ENCODE peak calls at places on chromosomes 7 and 10, in four cellular contexts. W, U, N and B are unnamed samples. For H3K27me3, the result is how much of the 10 kb centered on the place peaks cover.

GRCh38 chr10:128077155-128077875 is 48.9 kb downstream of the MKI67 start:
- DNase-seq in W (no peak), U (peak), N (no peak), B (no peak)

GRCh38 chr7:128963327-128963757 is 25.6 kb downstream of the IRF5 start:
- DNase-seq in W (peak), U (no peak), N (peak), B (no peak)

GRCh38 chr10:21157664-21158063 is 260.6 kb upstream of the NEBL start:
- DNase-seq in W (no peak), U (no peak), N (no peak), B (no peak)

GRCh38 chr7:64863021-64863420 is 40.1 kb upstream of the ZNF273 start:
- DNase-seq in W (no peak), U (no peak), N (no peak), B (no peak)

GRCh38 chr7:137998250-137998649 is 3.6 kb downstream of the CREB3L2 start:
- DNase-seq in W (no peak), U (no peak), N (no peak), B (no peak)

GRCh38 chr7:44764665-44765578 is 16.3 kb downstream of the ZMIZ2 start:
- DNase-seq in W (no peak), U (no peak), N (no peak), B (no peak)

GRCh38 chr7:19491821-19492452 is 216.9 kb downstream of the POLR1F start:
- DNase-seq in W (peak), U (peak), N (peak), B (no peak)

GRCh38 chr7:29147821-29148220 is 1.5 kb upstream of the CPVL start:
- DNase-seq in W (no peak), U (no peak), N (no peak), B (no peak)

GRCh38 chr10:23981520-23982309 is 227.2 kb upstream of the KIAA1217 start:
- DNase-seq in W (no peak), U (no peak), N (no peak), B (no peak)

GRCh38 chr10:1628757-1629156 is 108.6 kb downstream of the ADARB2 start:
- DNase-seq in W (no peak), U (no peak), N (no peak), B (no peak)

GRCh38 chr7:101303102-101303701 is 18.4 kb downstream of the IFT22 start:
- DNase-seq in W (no peak), U (no peak), N (no peak), B (no peak)

GRCh38 chr7:44615149-44615611 is 8.8 kb downstream of the OGDH start:
- DNase-seq in W (no peak), U (peak), N (no peak), B (no peak)

GRCh38 chr10:103929396-103929921 is 11.5 kb upstream of the STN1 start:
- DNase-seq in W (no peak), U (no peak), N (no peak), B (no peak)

GRCh38 chr7:151815419-151815818 is 61.5 kb downstream of the PRKAG2 start:
- DNase-seq in W (no peak), U (no peak), N (no peak), B (no peak)

GRCh38 chr7:34392972-34393371 is 265.0 kb upstream of the NPSR1 start:
- DNase-seq in W (no peak), U (no peak), N (no peak), B (no peak)

GRCh38 chr7:47581442-47581820 is 480 bp downstream of the TNS3 start:
- DNase-seq in W (no peak), U (peak), N (no peak), B (peak)

GRCh38 chr7:7719235-7719634 is 828 bp upstream of the RPA3 start:
- DNase-seq in W (peak), U (no peak), N (peak), B (peak)

GRCh38 chr10:43605850-43606322 is 352 bp upstream of the ZNF485 start:
- DNase-seq in W (no peak), U (peak), N (no peak), B (no peak)

GRCh38 chr7:136009488-136010079 is 32.4 kb upstream of the MTPN start:
- DNase-seq in W (peak), U (no peak), N (no peak), B (peak)

GRCh38 chr10:69847883-69848282 is 46.2 kb downstream of the COL13A1 start:
- DNase-seq in W (no peak), U (no peak), N (no peak), B (no peak)

GRCh38 chr7:29906200-29907022 is 83.2 kb downstream of the SCRN1 start:
- DNase-seq in W (no peak), U (no peak), N (no peak), B (no peak)

GRCh38 chr7:25809441-25809840 is 342.6 kb upstream of the NFE2L3 start:
- DNase-seq in W (no peak), U (no peak), N (no peak), B (no peak)
- H3K27me3 ChIP-seq in W (under half), U (under half), N (under half), B (under half)

DNA sequence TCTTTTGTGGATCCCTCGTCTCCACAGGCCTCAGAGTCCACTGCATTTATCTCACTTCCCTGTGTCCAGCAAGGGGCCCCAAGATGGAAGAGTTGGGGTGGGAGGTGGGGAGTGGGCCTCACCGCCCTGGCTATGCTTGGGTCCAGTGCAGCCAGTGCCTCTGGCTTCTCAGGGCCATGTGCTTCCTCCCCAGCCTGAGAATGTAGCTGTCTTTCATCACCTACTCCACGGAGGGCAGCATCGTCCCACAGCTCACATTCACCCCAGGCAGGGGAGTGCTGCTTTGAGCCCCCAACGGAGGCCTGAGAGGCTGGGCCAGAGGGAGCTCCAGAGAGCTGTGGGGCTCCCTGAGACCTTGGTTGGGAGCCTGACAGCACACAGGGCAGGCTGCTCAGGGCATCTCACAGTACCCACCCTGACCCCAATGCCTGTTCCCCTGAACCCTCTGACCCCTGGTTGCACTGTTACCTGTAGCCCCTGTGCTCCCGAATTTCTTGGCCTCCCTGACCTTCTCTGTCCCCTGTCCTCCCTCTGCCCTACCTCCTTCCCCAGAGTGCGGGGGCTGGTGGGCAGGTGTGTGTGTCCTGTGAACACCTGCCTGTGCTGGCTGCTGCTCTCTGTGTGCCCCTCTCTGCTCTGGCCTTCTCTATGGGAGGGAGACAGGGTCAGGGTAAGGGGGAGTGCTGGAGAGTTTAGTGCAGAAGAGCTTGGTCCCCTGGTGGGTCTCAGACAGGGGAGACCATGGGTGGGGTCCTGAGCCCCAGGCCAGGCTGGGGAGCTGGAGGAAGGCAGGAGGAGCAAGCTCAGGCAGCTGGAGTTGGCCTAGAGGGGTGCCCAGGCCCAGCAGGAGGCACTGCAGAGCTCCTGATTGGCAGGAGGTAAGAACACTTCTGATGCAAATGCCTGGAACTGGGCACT is 19.6 kb upstream of the ZNF488 start:
- DNase-seq in W (no peak), U (no peak), N (no peak), B (no peak)
- TF ChIP-seq CTCF in W (peak), U (no peak), N (no peak), B (no peak)

DNA sequence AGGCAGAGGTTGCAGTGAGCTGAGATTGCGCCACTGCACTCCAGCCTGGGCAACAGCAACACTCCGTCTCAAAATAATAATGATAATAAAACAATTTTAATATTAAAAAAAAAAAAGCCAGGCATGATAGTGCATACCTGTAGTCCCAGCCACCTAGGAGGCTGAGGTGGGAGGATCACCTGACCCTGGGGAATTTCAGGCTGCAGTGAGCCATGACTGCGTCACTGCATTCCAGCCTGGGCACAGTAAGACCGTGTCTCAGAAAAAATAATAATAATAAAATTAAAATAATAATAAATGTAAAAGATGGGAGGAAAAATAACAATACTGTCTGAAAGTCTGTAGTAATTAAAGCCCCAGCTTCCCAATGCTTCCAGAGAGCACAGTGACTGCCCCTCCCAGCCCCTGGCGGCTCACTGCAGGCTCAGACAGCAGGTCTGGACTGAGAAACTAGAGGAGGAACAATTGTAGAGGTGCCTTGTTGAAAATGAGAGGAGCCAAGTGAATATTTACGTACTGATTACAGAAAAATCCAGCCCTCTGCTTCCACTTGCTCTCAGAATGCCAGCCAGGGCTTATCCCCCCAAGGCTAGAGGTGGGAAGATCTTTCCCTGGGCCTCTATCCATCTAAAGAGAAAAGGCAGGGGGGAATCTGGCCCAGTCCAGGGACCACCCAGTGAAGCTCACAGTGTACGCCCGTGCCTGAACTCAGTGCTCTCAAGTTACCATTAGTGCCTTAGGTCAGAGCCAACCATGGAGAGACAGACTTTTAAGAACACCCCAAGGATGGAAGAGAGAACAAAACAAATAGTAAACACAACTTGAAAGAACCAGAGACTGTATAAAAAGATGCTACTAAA is 112.8 kb downstream of the PARD3 start:
- DNase-seq in W (no peak), U (peak), N (no peak), B (no peak)
- H3K4me3 ChIP-seq in W (no peak), U (no peak), N (no peak), B (no peak)

GRCh38 chr7:108004220-108005142 is 1.5 kb upstream of the LAMB1 start:
- DNase-seq in W (no peak), U (no peak), N (no peak), B (no peak)
- H3K27me3 ChIP-seq in W (under half), U (under half), N (under half), B (under half)

GRCh38 chr10:2964632-2965296 is 102.6 kb upstream of the PFKP start:
- DNase-seq in W (peak), U (no peak), N (no peak), B (no peak)
- TF ChIP-seq CTCF in W (no peak), U (no peak), N (no peak), B (no peak)